ENCODE peak calls at places on chromosomes 12 and 14, in six cellular contexts. R is lung, F is neural progenitor cell, H is sigmoid colon, I is upper lobe of right lung, T is fibroblast of lung. X is an unnamed sample.
A peak's percentile ranks its signal among the peaks of the same experiment; 100 is the strongest.

GRCh38 chr12:64169999-64170398 is 52.1 kb downstream of the KICS2 start:
- DNase-seq in R (no peak), F (no peak), H (no peak), I (no peak), T (peak; percentile 41), X (no peak)

GRCh38 chr12:118432812-118433540 is 56.6 kb downstream of the SUDS3 start:
- DNase-seq in R (no peak), F (no peak), H (no peak), I (no peak), T (no peak), X (no peak)

GRCh38 chr14:84857129-84857528 is 672.8 kb upstream of the FLRT2 start:
- DNase-seq in R (no peak), F (no peak), H (no peak), I (no peak), T (no peak), X (no peak)

GRCh38 chr14:103630364-103631108 is 1.5 kb downstream of the KLC1 start:
- DNase-seq in R (no peak), F (no peak), H (no peak), I (no peak), T (peak; percentile 27), X (peak; percentile 17)

GRCh38 chr12:96225003-96225855 is 31.1 kb downstream of the ELK3 start:
- DNase-seq in R (no peak), F (no peak), H (no peak), I (no peak), T (no peak), X (peak; percentile 40)

GRCh38 chr12:49293056-49293956 is 1.6 kb upstream of the PRPH start:
- DNase-seq in R (no peak), F (peak; percentile 58), H (peak; percentile 63), I (peak; percentile 61), T (no peak), X (no peak)

GRCh38 chr12:5745251-5745888 is 199.7 kb downstream of the ANO2 start:
- DNase-seq in R (peak; percentile 71), F (peak; percentile 90), H (no peak), I (peak; percentile 70), T (peak; percentile 30), X (peak; percentile 39)

GRCh38 chr12:128259556-128260070 is 7.4 kb upstream of the TMEM132C start:
- DNase-seq in R (no peak), F (peak; percentile 82), H (no peak), I (no peak), T (no peak), X (peak; percentile 2)

GRCh38 chr14:105439179-105439578 is 19.6 kb downstream of the MTA1 start:
- DNase-seq in R (no peak), F (no peak), H (no peak), I (no peak), T (no peak), X (no peak)

GRCh38 chr12:1777798-1778197 is 42.6 kb upstream of the LRTM2 start:
- DNase-seq in R (no peak), F (no peak), H (no peak), I (no peak), T (peak; percentile 88), X (peak; percentile 71)

GRCh38 chr12:126036348-126036747 is 971.1 kb downstream of the AACS start:
- DNase-seq in R (no peak), F (no peak), H (no peak), I (no peak), T (no peak), X (no peak)

GRCh38 chr14:105126970-105127307 is 41.6 kb downstream of the JAG2 start:
- DNase-seq in R (no peak), F (no peak), H (no peak), I (no peak), T (peak; percentile 1), X (no peak)

GRCh38 chr14:84546236-84546635 is 983.7 kb upstream of the FLRT2 start:
- DNase-seq in R (no peak), F (no peak), H (no peak), I (no peak), T (no peak), X (no peak)

GRCh38 chr14:54796961-54797360 is 105.7 kb downstream of the GCH1 start:
- DNase-seq in R (no peak), F (no peak), H (no peak), I (no peak), T (peak; percentile 80), X (no peak)

GRCh38 chr14:102164241-102164641 is 24.5 kb downstream of the WDR20 start:
- DNase-seq in R (no peak), F (no peak), H (no peak), I (no peak), T (peak; percentile 43), X (peak; percentile 40)

GRCh38 chr12:52268212-52268611 is 6.2 kb upstream of the KRT86 start:
- DNase-seq in R (no peak), F (no peak), H (peak; percentile 24), I (no peak), T (peak; percentile 54), X (no peak)

GRCh38 chr14:73751157-73751691 is 37.0 kb upstream of the PNMA1 start:
- DNase-seq in R (no peak), F (no peak), H (peak; percentile 69), I (no peak), T (no peak), X (no peak)

GRCh38 chr14:90756755-90757345 is 59.4 kb downstream of the TTC7B start:
- DNase-seq in R (no peak), F (peak; percentile 42), H (no peak), I (no peak), T (no peak), X (no peak)

GRCh38 chr12:130953783-130954543 is at the start of gene ADGRD1:
- DNase-seq in R (peak; percentile 81), F (no peak), H (peak; percentile 93), I (peak; percentile 83), T (no peak), X (peak; percentile 56)

GRCh38 chr12:23423097-23423687 is 526.3 kb downstream of the SOX5 start:
- DNase-seq in R (no peak), F (no peak), H (no peak), I (no peak), T (no peak), X (no peak)

GRCh38 chr12:6751767-6752166 is 1.2 kb downstream of the MLF2 start:
- DNase-seq in R (no peak), F (no peak), H (no peak), I (no peak), T (no peak), X (no peak)
- H3K4me3 ChIP-seq in R (no peak overlapping the region), F (peak overlapping the region; percentile 89), H (peak overlapping the region; percentile 90), I (no peak overlapping the region), T (peak overlapping the region; percentile 95), X (peak overlapping the region; percentile 94)

GRCh38 chr12:20601668-20602280 is 93.4 kb upstream of the SLCO1C1 start:
- DNase-seq in R (no peak), F (peak; percentile 14), H (no peak), I (no peak), T (peak; percentile 56), X (peak; percentile 58)
- TF ChIP-seq CTCF in R (no peak), F (peak; percentile 68), H (peak; percentile 47), I (peak; percentile 48), T (no peak), X (peak; percentile 48)

DNA sequence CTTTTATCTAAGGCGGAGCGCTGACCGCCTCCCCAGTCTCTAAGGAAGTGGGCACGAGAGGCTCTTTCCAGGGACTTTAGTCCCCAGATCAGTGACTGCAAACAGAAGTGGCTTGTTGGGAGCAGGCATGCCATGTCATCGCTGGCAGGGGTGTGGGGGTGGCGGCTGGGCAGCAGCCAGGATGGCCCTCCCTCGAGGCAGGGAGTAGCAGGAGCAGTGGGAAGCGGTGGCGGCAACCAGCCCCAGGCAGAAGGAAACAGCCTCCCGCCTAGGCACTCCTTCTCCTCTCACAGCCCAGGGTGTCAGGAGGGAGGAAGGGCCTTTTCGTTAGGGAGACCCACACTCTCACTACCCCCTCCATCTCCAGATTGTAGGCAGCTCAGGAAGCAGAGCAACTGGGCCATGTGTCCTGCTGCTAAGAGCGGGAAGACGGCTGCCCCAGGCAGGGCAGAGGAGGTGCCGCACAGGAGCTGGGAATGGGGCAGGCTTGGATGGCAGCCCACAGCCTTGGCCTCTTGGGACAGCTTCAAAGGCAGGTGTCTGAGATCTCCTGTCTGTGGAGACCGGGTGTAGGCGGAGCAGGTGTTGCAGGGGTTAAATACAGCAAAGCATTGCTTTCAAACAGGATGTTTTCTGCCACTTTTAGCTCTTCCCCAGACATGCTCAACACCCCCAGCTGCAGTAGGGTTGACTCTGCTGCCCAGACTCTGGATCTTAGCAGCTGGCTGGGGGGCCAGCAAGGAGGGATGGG is 21.8 kb downstream of the VDR start:
- DNase-seq in R (peak; percentile 60), F (no peak), H (peak; percentile 64), I (peak; percentile 87), T (peak; percentile 28), X (no peak)
- H3K4me3 ChIP-seq in R (no peak overlapping the region), F (no peak overlapping the region), H (no peak overlapping the region), I (no peak overlapping the region), T (no peak overlapping the region), X (no peak overlapping the region)

DNA sequence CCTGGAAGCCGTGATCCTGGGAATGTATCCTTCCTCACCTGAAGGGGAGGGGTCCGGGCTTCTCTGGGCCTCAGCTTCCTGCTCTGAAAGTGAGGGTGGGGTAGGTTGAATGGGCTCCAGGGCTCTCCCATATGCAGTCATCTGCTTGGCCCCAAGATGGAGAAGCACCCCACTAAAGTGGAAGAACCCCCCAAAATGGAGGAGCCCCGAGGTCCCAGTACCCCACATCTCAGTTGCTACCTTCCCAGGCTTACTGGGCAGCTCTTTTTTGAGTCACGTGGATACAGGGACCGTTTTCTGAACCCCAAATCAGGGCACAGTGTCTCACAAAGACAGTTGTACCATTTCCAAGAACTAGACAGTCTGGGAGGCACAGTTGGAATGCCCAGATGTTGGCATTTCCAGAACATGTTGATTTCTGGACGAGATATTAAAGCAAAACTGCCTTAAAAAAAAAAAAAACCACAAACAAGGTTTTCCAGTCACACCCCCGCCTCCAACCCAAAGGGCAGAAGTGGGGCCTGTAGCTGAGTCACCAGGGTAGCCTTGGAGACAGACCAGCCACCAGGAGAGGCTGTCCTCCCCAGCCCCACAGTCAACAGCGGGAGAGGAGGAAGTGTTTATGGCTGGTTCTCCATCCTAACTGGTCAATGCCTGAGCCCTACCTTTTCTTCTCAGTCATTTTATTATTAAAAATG is 12.1 kb downstream of the VASH1 start:
- DNase-seq in R (peak; percentile 59), F (no peak), H (peak; percentile 83), I (peak; percentile 81), T (peak; percentile 87), X (peak; percentile 83)
- TF ChIP-seq CTCF in R (no peak), F (no peak), H (no peak), I (no peak), T (peak; percentile 7), X (peak; percentile 17)